ENCODE peak calls at places on chromosomes 13 and 19, in four cellular contexts. One of them, this sample, is unnamed.

GRCh38 chr19:2149980-2150793 is 1.2 kb downstream of the AP3D1 start:
- DNase-seq in ureter: no peak
- DNase-seq in T-helper 2 cell: no peak
- DNase-seq in psoas muscle: no peak
- DNase-seq in this sample: no peak

GRCh38 chr13:35872369-35872768 is 258.8 kb downstream of the DCLK1 start:
- DNase-seq in ureter: no peak
- DNase-seq in T-helper 2 cell: no peak
- DNase-seq in psoas muscle: no peak
- DNase-seq in this sample: no peak

GRCh38 chr13:79450110-79450509 is 30.8 kb upstream of the NDFIP2 start:
- DNase-seq in ureter: no peak
- DNase-seq in T-helper 2 cell: peak
- DNase-seq in psoas muscle: no peak
- DNase-seq in this sample: no peak

GRCh38 chr13:44120814-44121505 is 241.3 kb downstream of the LACC1 start:
- DNase-seq in ureter: no peak
- DNase-seq in T-helper 2 cell: no peak
- DNase-seq in psoas muscle: no peak
- DNase-seq in this sample: no peak

GRCh38 chr13:30364133-30364532 is 56.8 kb upstream of the KATNAL1 start:
- DNase-seq in ureter: no peak
- DNase-seq in T-helper 2 cell: no peak
- DNase-seq in psoas muscle: no peak
- DNase-seq in this sample: no peak

GRCh38 chr13:95445116-95445515 is 107.4 kb upstream of the CLDN10 start:
- DNase-seq in ureter: no peak
- DNase-seq in T-helper 2 cell: no peak
- DNase-seq in psoas muscle: no peak
- DNase-seq in this sample: no peak

GRCh38 chr13:102830646-102831045 is 15.2 kb upstream of the ERCC5 start:
- DNase-seq in ureter: no peak
- DNase-seq in T-helper 2 cell: no peak
- DNase-seq in psoas muscle: no peak
- DNase-seq in this sample: peak

GRCh38 chr13:50521191-50521590 is 322.3 kb downstream of the DLEU7 start:
- DNase-seq in ureter: no peak
- DNase-seq in T-helper 2 cell: no peak
- DNase-seq in psoas muscle: no peak
- DNase-seq in this sample: no peak

GRCh38 chr19:42252365-42253244 is 2.3 kb downstream of the ERF start:
- DNase-seq in ureter: peak
- DNase-seq in T-helper 2 cell: no peak
- DNase-seq in psoas muscle: no peak
- DNase-seq in this sample: no peak

GRCh38 chr19:12868540-12869112 is 12.6 kb downstream of the DNASE2 start:
- DNase-seq in ureter: no peak
- DNase-seq in T-helper 2 cell: no peak
- DNase-seq in psoas muscle: no peak
- DNase-seq in this sample: no peak

GRCh38 chr13:51241720-51242119 is 19.5 kb downstream of the FAM124A start:
- DNase-seq in ureter: no peak
- DNase-seq in T-helper 2 cell: no peak
- DNase-seq in psoas muscle: no peak
- DNase-seq in this sample: no peak

GRCh38 chr13:40672310-40673060 is 6.0 kb upstream of the FOXO1 start:
- DNase-seq in ureter: no peak
- DNase-seq in T-helper 2 cell: no peak
- DNase-seq in psoas muscle: no peak
- DNase-seq in this sample: no peak

GRCh38 chr13:36979361-36980040 is 19.6 kb downstream of the ALG5 start:
- DNase-seq in ureter: no peak
- DNase-seq in T-helper 2 cell: no peak
- DNase-seq in psoas muscle: no peak
- DNase-seq in this sample: no peak

GRCh38 chr13:102729560-102730275 is 34.9 kb upstream of the METTL21C start:
- DNase-seq in ureter: no peak
- DNase-seq in T-helper 2 cell: no peak
- DNase-seq in psoas muscle: no peak
- DNase-seq in this sample: no peak

GRCh38 chr13:35475960-35476943 is at the start of gene MAB21L1:
- DNase-seq in ureter: no peak
- DNase-seq in T-helper 2 cell: no peak
- DNase-seq in psoas muscle: peak
- DNase-seq in this sample: no peak

GRCh38 chr13:30802953-30803478 is 67.7 kb downstream of the ALOX5AP start:
- DNase-seq in ureter: peak
- DNase-seq in T-helper 2 cell: peak
- DNase-seq in psoas muscle: peak
- DNase-seq in this sample: peak

GRCh38 chr13:55199132-55199531 is 1941.6 kb upstream of the PRR20A start:
- DNase-seq in ureter: no peak
- DNase-seq in T-helper 2 cell: no peak
- DNase-seq in psoas muscle: no peak
- DNase-seq in this sample: no peak

GRCh38 chr13:48221301-48222190 is 11.5 kb upstream of the ITM2B start:
- DNase-seq in ureter: no peak
- DNase-seq in T-helper 2 cell: no peak
- DNase-seq in psoas muscle: no peak
- DNase-seq in this sample: no peak

GRCh38 chr13:73039201-73040108 is 19.4 kb upstream of the KLF5 start:
- DNase-seq in ureter: no peak
- DNase-seq in T-helper 2 cell: no peak
- DNase-seq in psoas muscle: no peak
- DNase-seq in this sample: no peak

GRCh38 chr13:111145506-111145905 is 30.4 kb downstream of the ARHGEF7 start:
- DNase-seq in ureter: no peak
- DNase-seq in T-helper 2 cell: no peak
- DNase-seq in psoas muscle: no peak
- DNase-seq in this sample: no peak

GRCh38 chr13:114112231-114112825 is 20.1 kb downstream of the RASA3 start:
- DNase-seq in ureter: no peak
- DNase-seq in T-helper 2 cell: no peak
- DNase-seq in psoas muscle: peak
- DNase-seq in this sample: no peak

GRCh38 chr13:28538932-28539331 is 44.0 kb upstream of the FLT1 start:
- DNase-seq in ureter: no peak
- DNase-seq in T-helper 2 cell: no peak
- DNase-seq in psoas muscle: no peak
- DNase-seq in this sample: no peak

GRCh38 chr13:99281811-99282263 is 23.7 kb upstream of the GPR18 start:
- DNase-seq in ureter: peak
- DNase-seq in T-helper 2 cell: no peak
- DNase-seq in psoas muscle: peak
- DNase-seq in this sample: peak

GRCh38 chr13:95623141-95623540 is 21.4 kb downstream of the DZIP1 start:
- DNase-seq in ureter: no peak
- DNase-seq in T-helper 2 cell: no peak
- DNase-seq in psoas muscle: no peak
- DNase-seq in this sample: no peak

GRCh38 chr19:17703823-17704463 is 15.3 kb upstream of the MAP1S start:
- DNase-seq in ureter: no peak
- DNase-seq in T-helper 2 cell: peak
- DNase-seq in psoas muscle: no peak
- DNase-seq in this sample: no peak

GRCh38 chr19:47284324-47284899 is 9.7 kb downstream of the INAFM1 start:
- DNase-seq in ureter: no peak
- DNase-seq in T-helper 2 cell: no peak
- DNase-seq in psoas muscle: no peak
- DNase-seq in this sample: no peak

GRCh38 chr13:111577429-111577828 is 257.0 kb downstream of the TEX29 start:
- DNase-seq in ureter: no peak
- DNase-seq in T-helper 2 cell: no peak
- DNase-seq in psoas muscle: no peak
- DNase-seq in this sample: peak

GRCh38 chr13:30323524-30323923 is 16.2 kb upstream of the KATNAL1 start:
- DNase-seq in ureter: no peak
- DNase-seq in T-helper 2 cell: no peak
- DNase-seq in psoas muscle: no peak
- DNase-seq in this sample: no peak

GRCh38 chr19:10543420-10544241 is at the start of gene ATG4D:
- DNase-seq in ureter: peak
- DNase-seq in T-helper 2 cell: peak
- DNase-seq in psoas muscle: peak
- DNase-seq in this sample: peak

GRCh38 chr13:110330491-110331001 is 23.5 kb downstream of the COL4A2 start:
- DNase-seq in ureter: no peak
- DNase-seq in T-helper 2 cell: no peak
- DNase-seq in psoas muscle: no peak
- DNase-seq in this sample: no peak

GRCh38 chr19:8673281-8673891 is 25.2 kb downstream of the ACTL9 start:
- DNase-seq in ureter: no peak
- DNase-seq in T-helper 2 cell: no peak
- DNase-seq in psoas muscle: no peak
- DNase-seq in this sample: no peak

GRCh38 chr13:26529441-26529840 is 28.0 kb upstream of the WASF3 start:
- DNase-seq in ureter: no peak
- DNase-seq in T-helper 2 cell: no peak
- DNase-seq in psoas muscle: no peak
- DNase-seq in this sample: no peak

GRCh38 chr13:112943309-112944125 is 25.5 kb upstream of the MCF2L start:
- DNase-seq in ureter: no peak
- DNase-seq in T-helper 2 cell: no peak
- DNase-seq in psoas muscle: no peak
- DNase-seq in this sample: no peak

GRCh38 chr19:1455336-1456120 is 5.6 kb downstream of the APC2 start:
- DNase-seq in ureter: no peak
- DNase-seq in T-helper 2 cell: no peak
- DNase-seq in psoas muscle: peak
- DNase-seq in this sample: no peak

GRCh38 chr13:20964904-20965303 is 62.4 kb upstream of the XPO4 start:
- DNase-seq in ureter: no peak
- DNase-seq in T-helper 2 cell: no peak
- DNase-seq in psoas muscle: no peak
- DNase-seq in this sample: no peak

GRCh38 chr13:73365240-73365639 is 306.4 kb downstream of the KLF5 start:
- DNase-seq in ureter: no peak
- DNase-seq in T-helper 2 cell: no peak
- DNase-seq in psoas muscle: no peak
- DNase-seq in this sample: no peak

GRCh38 chr19:28076628-28077027 is 1136.3 kb downstream of the UQCRFS1 start:
- DNase-seq in ureter: no peak
- DNase-seq in T-helper 2 cell: no peak
- DNase-seq in psoas muscle: no peak
- DNase-seq in this sample: no peak